ENCODE peak calls at places on chromosomes 3 and 15, in seven cellular contexts. F is A172; X is foreskin fibroblast; Q is HTR-8/SVneo; Z is GM19239; N is NAMALWA; K is CD8-positive, alpha-beta memory T cell. P is an unnamed sample.

GRCh38 chr15:57444877-57445513 is 68.7 kb downstream of the CGNL1 start:
- DNase-seq in Q (no peak), F (peak), N (no peak), Z (no peak), X (no peak), K (no peak), P (no peak)

GRCh38 chr15:89851665-89852341 is 37.2 kb upstream of the ANPEP start:
- DNase-seq in K (no peak), Q (no peak), Z (no peak), N (no peak), F (no peak), X (no peak), P (no peak)

GRCh38 chr15:52076889-52077781 is 35.4 kb downstream of the BCL2L10 start:
- DNase-seq in Z (no peak), K (no peak), F (peak), X (peak), N (no peak), Q (peak), P (no peak)

GRCh38 chr3:119810018-119810435 is 28.1 kb downstream of the NR1I2 start:
- DNase-seq in N (no peak), K (peak), F (no peak), Z (peak), Q (no peak), X (peak), P (peak)

GRCh38 chr15:66117841-66118240 is 135.7 kb downstream of the MEGF11 start:
- DNase-seq in K (no peak), N (no peak), Z (no peak), Q (no peak), F (no peak), X (no peak), P (no peak)

GRCh38 chr15:48062476-48062875 is 58.3 kb upstream of the SLC24A5 start:
- DNase-seq in F (peak), Z (no peak), N (no peak), X (no peak), Q (peak), K (no peak), P (no peak)

GRCh38 chr3:69409831-69410230 is 23.9 kb upstream of the FRMD4B start:
- DNase-seq in N (no peak), Z (no peak), F (no peak), Q (no peak), X (no peak), K (no peak), P (no peak)

GRCh38 chr3:169060037-169060436 is 603.5 kb downstream of the MECOM start:
- DNase-seq in N (no peak), F (no peak), Z (no peak), K (no peak), Q (no peak), X (no peak), P (no peak)

GRCh38 chr15:41933771-41934170 is 38.6 kb downstream of the EHD4 start:
- DNase-seq in K (no peak), Z (no peak), F (peak), N (no peak), X (peak), Q (no peak), P (no peak)

GRCh38 chr15:87597346-87598052 is 659.0 kb downstream of the NTRK3 start:
- DNase-seq in X (no peak), N (peak), K (peak), Z (no peak), Q (no peak), F (peak), P (no peak)

GRCh38 chr3:38950000-38950399 is 101.7 kb downstream of the SCN11A start:
- DNase-seq in N (no peak), Z (no peak), Q (no peak), K (no peak), X (no peak), F (no peak), P (no peak)

GRCh38 chr3:135310317-135310716 is 515.3 kb downstream of the EPHB1 start:
- DNase-seq in F (no peak), N (no peak), X (no peak), Z (no peak), Q (no peak), K (no peak), P (no peak)

GRCh38 chr15:68792901-68793766 is 27.6 kb downstream of the ANP32A start:
- DNase-seq in Z (no peak), F (no peak), K (no peak), N (no peak), X (no peak), Q (no peak), P (no peak)

GRCh38 chr3:87329065-87329464 is 52.7 kb upstream of the POU1F1 start:
- DNase-seq in N (no peak), X (no peak), Q (no peak), F (no peak), Z (no peak), K (no peak), P (no peak)

GRCh38 chr15:67025719-67026118 is 39.7 kb upstream of the SMAD3 start:
- DNase-seq in K (no peak), Q (peak), Z (no peak), N (no peak), F (peak), X (peak), P (no peak)

GRCh38 chr3:15280853-15281532 is 51.4 kb downstream of the SH3BP5 start:
- DNase-seq in Z (no peak), Q (no peak), X (no peak), K (no peak), N (no peak), F (no peak), P (no peak)

GRCh38 chr3:60650171-60650570 is 601.1 kb downstream of the FHIT start:
- DNase-seq in F (no peak), K (no peak), Q (no peak), N (no peak), X (no peak), Z (no peak), P (no peak)

GRCh38 chr3:109900774-109901173 is 563.4 kb upstream of the DPPA4 start:
- DNase-seq in Q (no peak), Z (no peak), X (no peak), F (no peak), K (no peak), N (no peak), P (no peak)

GRCh38 chr15:71973366-71973765 is 144.6 kb downstream of the MYO9A start:
- DNase-seq in K (no peak), Q (no peak), Z (no peak), N (no peak), F (no peak), X (no peak), P (no peak)